ENCODE peak calls at places on chromosome 19, in seven cellular contexts. One of them, this sample, is unnamed.
A peak's percentile ranks its signal among the peaks of the same experiment; 100 is the strongest.

GRCh38 chr19:20078696-20079095 is 896 bp downstream of the ZNF90 start:
- DNase-seq in body of pancreas: peak; percentile 35
- DNase-seq in psoas muscle: no peak
- DNase-seq in fibroblast of lung: peak; percentile 31
- DNase-seq in H1: no peak
- DNase-seq in K562: no peak
- DNase-seq in esophagus squamous epithelium: no peak
- DNase-seq in this sample: peak; percentile 40

GRCh38 chr19:6738726-6739389 is 622 bp upstream of the TRIP10 start:
- DNase-seq in body of pancreas: peak; percentile 47
- DNase-seq in psoas muscle: peak; percentile 86
- DNase-seq in fibroblast of lung: no peak
- DNase-seq in H1: no peak
- DNase-seq in K562: peak; percentile 45
- DNase-seq in esophagus squamous epithelium: no peak
- DNase-seq in this sample: peak; percentile 86

GRCh38 chr19:1289395-1290244 is 3.9 kb downstream of the EFNA2 start:
- DNase-seq in body of pancreas: no peak
- DNase-seq in psoas muscle: no peak
- DNase-seq in fibroblast of lung: no peak
- DNase-seq in H1: no peak
- DNase-seq in K562: peak; percentile 46
- DNase-seq in esophagus squamous epithelium: no peak
- DNase-seq in this sample: no peak

GRCh38 chr19:1674293-1674679 is 21.9 kb upstream of the TCF3 start:
- DNase-seq in body of pancreas: no peak
- DNase-seq in psoas muscle: no peak
- DNase-seq in fibroblast of lung: no peak
- DNase-seq in H1: no peak
- DNase-seq in K562: peak; percentile 64
- DNase-seq in esophagus squamous epithelium: no peak
- DNase-seq in this sample: no peak

GRCh38 chr19:31255863-31256600 is 93.2 kb downstream of the TSHZ3 start:
- DNase-seq in body of pancreas: no peak
- DNase-seq in psoas muscle: no peak
- DNase-seq in fibroblast of lung: no peak
- DNase-seq in H1: no peak
- DNase-seq in K562: no peak
- DNase-seq in esophagus squamous epithelium: no peak
- DNase-seq in this sample: no peak

GRCh38 chr19:48329167-48329891 is 4.0 kb downstream of the EMP3 start:
- DNase-seq in body of pancreas: no peak
- DNase-seq in psoas muscle: no peak
- DNase-seq in fibroblast of lung: peak; percentile 65
- DNase-seq in H1: no peak
- DNase-seq in K562: peak; percentile 69
- DNase-seq in esophagus squamous epithelium: no peak
- DNase-seq in this sample: no peak

GRCh38 chr19:10748924-10749434 is 31.1 kb downstream of the DNM2 start:
- DNase-seq in body of pancreas: peak; percentile 93
- DNase-seq in psoas muscle: no peak
- DNase-seq in fibroblast of lung: peak; percentile 38
- DNase-seq in H1: no peak
- DNase-seq in K562: peak; percentile 87
- DNase-seq in esophagus squamous epithelium: no peak
- DNase-seq in this sample: peak; percentile 80

GRCh38 chr19:55418185-55418584 is 10.6 kb upstream of the UBE2S start:
- DNase-seq in body of pancreas: peak; percentile 71
- DNase-seq in psoas muscle: no peak
- DNase-seq in fibroblast of lung: peak; percentile 83
- DNase-seq in H1: peak; percentile 41
- DNase-seq in K562: peak; percentile 80
- DNase-seq in esophagus squamous epithelium: no peak
- DNase-seq in this sample: peak; percentile 58

GRCh38 chr19:53898680-53899341 is 10.3 kb upstream of the CACNG7 start:
- DNase-seq in body of pancreas: no peak
- DNase-seq in psoas muscle: peak; percentile 43
- DNase-seq in fibroblast of lung: no peak
- DNase-seq in H1: peak; percentile 99
- DNase-seq in K562: peak; percentile 64
- DNase-seq in esophagus squamous epithelium: no peak
- DNase-seq in this sample: no peak

GRCh38 chr19:9857920-9858746 is 23.0 kb downstream of the PIN1 start:
- DNase-seq in body of pancreas: no peak
- DNase-seq in psoas muscle: no peak
- DNase-seq in fibroblast of lung: no peak
- DNase-seq in H1: no peak
- DNase-seq in K562: peak; percentile 43
- DNase-seq in esophagus squamous epithelium: no peak
- DNase-seq in this sample: no peak

GRCh38 chr19:48469056-48469881 is at the start of gene CYTH2:
- DNase-seq in body of pancreas: peak; percentile 81
- DNase-seq in psoas muscle: peak; percentile 100
- DNase-seq in fibroblast of lung: peak; percentile 100
- DNase-seq in H1: peak; percentile 100
- DNase-seq in K562: peak; percentile 100
- DNase-seq in esophagus squamous epithelium: peak; percentile 99
- DNase-seq in this sample: peak; percentile 100

GRCh38 chr19:29543381-29543780 is 17.6 kb downstream of the VSTM2B start:
- DNase-seq in body of pancreas: no peak
- DNase-seq in psoas muscle: no peak
- DNase-seq in fibroblast of lung: no peak
- DNase-seq in H1: no peak
- DNase-seq in K562: no peak
- DNase-seq in esophagus squamous epithelium: no peak
- DNase-seq in this sample: no peak

GRCh38 chr19:5718579-5719273 is 1.2 kb downstream of the LONP1 start:
- DNase-seq in body of pancreas: no peak
- DNase-seq in psoas muscle: no peak
- DNase-seq in fibroblast of lung: peak; percentile 86
- DNase-seq in H1: no peak
- DNase-seq in K562: peak; percentile 81
- DNase-seq in esophagus squamous epithelium: no peak
- DNase-seq in this sample: no peak

GRCh38 chr19:1918975-1919374 is 13.8 kb downstream of the ADAT3 start:
- DNase-seq in body of pancreas: no peak
- DNase-seq in psoas muscle: no peak
- DNase-seq in fibroblast of lung: no peak
- DNase-seq in H1: no peak
- DNase-seq in K562: no peak
- DNase-seq in esophagus squamous epithelium: no peak
- DNase-seq in this sample: no peak

GRCh38 chr19:33514885-33515485 is 6.6 kb downstream of the PEPD start:
- DNase-seq in body of pancreas: peak; percentile 9
- DNase-seq in psoas muscle: peak; percentile 73
- DNase-seq in fibroblast of lung: peak; percentile 27
- DNase-seq in H1: no peak
- DNase-seq in K562: no peak
- DNase-seq in esophagus squamous epithelium: no peak
- DNase-seq in this sample: peak; percentile 54

GRCh38 chr19:6402834-6403608 is 10.1 kb upstream of the GTF2F1 start:
- DNase-seq in body of pancreas: peak; percentile 39
- DNase-seq in psoas muscle: no peak
- DNase-seq in fibroblast of lung: peak; percentile 76
- DNase-seq in H1: no peak
- DNase-seq in K562: no peak
- DNase-seq in esophagus squamous epithelium: no peak
- DNase-seq in this sample: peak; percentile 76

GRCh38 chr19:54738715-54739114 is 402 bp downstream of the KIR2DL3 start:
- DNase-seq in body of pancreas: no peak
- DNase-seq in psoas muscle: no peak
- DNase-seq in fibroblast of lung: no peak
- DNase-seq in H1: no peak
- DNase-seq in K562: no peak
- DNase-seq in esophagus squamous epithelium: no peak
- DNase-seq in this sample: no peak

GRCh38 chr19:32646556-32646955 is 28.4 kb downstream of the ANKRD27 start:
- DNase-seq in body of pancreas: no peak
- DNase-seq in psoas muscle: no peak
- DNase-seq in fibroblast of lung: no peak
- DNase-seq in H1: no peak
- DNase-seq in K562: no peak
- DNase-seq in esophagus squamous epithelium: no peak
- DNase-seq in this sample: no peak

GRCh38 chr19:48085904-48086864 is 24.4 kb downstream of the PLA2G4C start:
- DNase-seq in body of pancreas: no peak
- DNase-seq in psoas muscle: no peak
- DNase-seq in fibroblast of lung: no peak
- DNase-seq in H1: no peak
- DNase-seq in K562: no peak
- DNase-seq in esophagus squamous epithelium: no peak
- DNase-seq in this sample: no peak

GRCh38 chr19:55251296-55252081 is 7.3 kb downstream of the PPP6R1 start:
- DNase-seq in body of pancreas: no peak
- DNase-seq in psoas muscle: peak; percentile 32
- DNase-seq in fibroblast of lung: peak; percentile 67
- DNase-seq in H1: no peak
- DNase-seq in K562: no peak
- DNase-seq in esophagus squamous epithelium: no peak
- DNase-seq in this sample: no peak

GRCh38 chr19:55377356-55378131 is 918 bp downstream of the TMEM190 start:
- DNase-seq in body of pancreas: no peak
- DNase-seq in psoas muscle: no peak
- DNase-seq in fibroblast of lung: no peak
- DNase-seq in H1: no peak
- DNase-seq in K562: no peak
- DNase-seq in esophagus squamous epithelium: no peak
- DNase-seq in this sample: no peak

GRCh38 chr19:51016798-51017683 is 2.5 kb downstream of the KLK10 start:
- DNase-seq in body of pancreas: peak; percentile 71
- DNase-seq in psoas muscle: peak; percentile 67
- DNase-seq in fibroblast of lung: no peak
- DNase-seq in H1: peak; percentile 75
- DNase-seq in K562: peak; percentile 80
- DNase-seq in esophagus squamous epithelium: no peak
- DNase-seq in this sample: peak; percentile 36

GRCh38 chr19:41321600-41322270 is 11.8 kb downstream of the CCDC97 start:
- DNase-seq in body of pancreas: peak; percentile 54
- DNase-seq in psoas muscle: peak; percentile 73
- DNase-seq in fibroblast of lung: peak; percentile 86
- DNase-seq in H1: peak; percentile 70
- DNase-seq in K562: peak; percentile 71
- DNase-seq in esophagus squamous epithelium: no peak
- DNase-seq in this sample: peak; percentile 76

GRCh38 chr19:35294328-35294727 is 2.4 kb downstream of the MAG start:
- DNase-seq in body of pancreas: no peak
- DNase-seq in psoas muscle: no peak
- DNase-seq in fibroblast of lung: no peak
- DNase-seq in H1: no peak
- DNase-seq in K562: no peak
- DNase-seq in esophagus squamous epithelium: no peak
- DNase-seq in this sample: no peak

GRCh38 chr19:28067882-28068281 is 1145.1 kb downstream of the UQCRFS1 start:
- DNase-seq in body of pancreas: no peak
- DNase-seq in psoas muscle: no peak
- DNase-seq in fibroblast of lung: peak; percentile 4
- DNase-seq in H1: no peak
- DNase-seq in K562: no peak
- DNase-seq in esophagus squamous epithelium: no peak
- DNase-seq in this sample: no peak
- H3K4me1 ChIP-seq in body of pancreas: peaks cover 3% of the 10 kb centered on the region
- H3K4me1 ChIP-seq in psoas muscle: no peaks in the 10 kb centered on the region
- H3K4me1 ChIP-seq in fibroblast of lung: no peaks in the 10 kb centered on the region
- H3K4me1 ChIP-seq in H1: no peaks in the 10 kb centered on the region
- H3K4me1 ChIP-seq in K562: no peaks in the 10 kb centered on the region
- H3K4me1 ChIP-seq in esophagus squamous epithelium: no peaks in the 10 kb centered on the region
- H3K4me1 ChIP-seq in this sample: no peaks in the 10 kb centered on the region

DNA sequence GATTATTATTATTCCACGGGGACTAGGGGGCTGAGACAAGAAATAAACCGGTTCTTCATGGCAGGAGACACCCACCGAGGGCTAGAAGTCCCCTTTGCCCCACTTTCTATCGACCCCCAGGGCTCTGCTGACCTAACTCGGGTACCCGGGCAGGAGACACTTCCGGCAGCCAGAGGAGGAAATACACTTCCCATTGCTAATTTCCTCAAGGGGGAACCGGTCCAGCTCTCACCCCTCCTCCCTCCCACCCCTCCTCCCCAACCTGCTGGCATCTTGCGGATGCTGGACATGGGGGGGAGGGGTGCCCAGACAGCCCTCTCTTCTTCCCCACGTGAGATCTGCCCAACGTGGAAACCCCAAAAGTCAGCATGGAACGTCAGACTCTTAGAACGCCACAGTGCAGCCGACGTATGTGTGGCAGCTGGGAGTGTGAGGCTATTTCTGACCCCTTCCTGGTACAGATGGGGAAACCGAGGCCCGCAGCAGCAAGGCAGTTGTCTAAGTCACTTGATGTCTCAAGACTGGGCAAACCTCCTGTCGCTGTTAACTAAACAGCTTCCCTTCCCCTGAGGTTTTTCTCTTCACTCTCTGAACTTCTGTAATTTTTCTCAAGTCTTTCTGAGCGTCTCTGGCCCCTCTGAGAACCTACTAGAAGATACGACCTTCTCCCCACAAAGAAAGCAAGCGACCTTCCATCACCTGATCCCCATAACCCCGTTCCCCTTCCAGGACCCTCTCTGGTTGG is 3.6 kb downstream of the GPR4 start:
- DNase-seq in body of pancreas: peak; percentile 15
- DNase-seq in psoas muscle: no peak
- DNase-seq in fibroblast of lung: no peak
- DNase-seq in H1: no peak
- DNase-seq in K562: no peak
- DNase-seq in esophagus squamous epithelium: no peak
- DNase-seq in this sample: peak; percentile 62
- H3K27ac ChIP-seq in body of pancreas: peak overlapping the region; percentile 18
- H3K27ac ChIP-seq in psoas muscle: peak overlapping the region; percentile 55
- H3K27ac ChIP-seq in fibroblast of lung: no peak overlapping the region
- H3K27ac ChIP-seq in H1: no peak overlapping the region
- H3K27ac ChIP-seq in K562: no peak overlapping the region
- H3K27ac ChIP-seq in esophagus squamous epithelium: peak overlapping the region; percentile 66
- H3K27ac ChIP-seq in this sample: peak overlapping the region; percentile 38

GRCh38 chr19:18265611-18265981 is 8.7 kb downstream of the IQCN start:
- DNase-seq in body of pancreas: no peak
- DNase-seq in psoas muscle: no peak
- DNase-seq in fibroblast of lung: no peak
- DNase-seq in H1: no peak
- DNase-seq in K562: no peak
- DNase-seq in esophagus squamous epithelium: no peak
- DNase-seq in this sample: no peak
- H3K4me1 ChIP-seq in body of pancreas: no peaks in the 10 kb centered on the region
- H3K4me1 ChIP-seq in psoas muscle: no peaks in the 10 kb centered on the region
- H3K4me1 ChIP-seq in fibroblast of lung: no peaks in the 10 kb centered on the region
- H3K4me1 ChIP-seq in H1: no peaks in the 10 kb centered on the region
- H3K4me1 ChIP-seq in K562: peaks cover 14% of the 10 kb centered on the region
- H3K4me1 ChIP-seq in esophagus squamous epithelium: no peaks in the 10 kb centered on the region
- H3K4me1 ChIP-seq in this sample: no peaks in the 10 kb centered on the region

DNA sequence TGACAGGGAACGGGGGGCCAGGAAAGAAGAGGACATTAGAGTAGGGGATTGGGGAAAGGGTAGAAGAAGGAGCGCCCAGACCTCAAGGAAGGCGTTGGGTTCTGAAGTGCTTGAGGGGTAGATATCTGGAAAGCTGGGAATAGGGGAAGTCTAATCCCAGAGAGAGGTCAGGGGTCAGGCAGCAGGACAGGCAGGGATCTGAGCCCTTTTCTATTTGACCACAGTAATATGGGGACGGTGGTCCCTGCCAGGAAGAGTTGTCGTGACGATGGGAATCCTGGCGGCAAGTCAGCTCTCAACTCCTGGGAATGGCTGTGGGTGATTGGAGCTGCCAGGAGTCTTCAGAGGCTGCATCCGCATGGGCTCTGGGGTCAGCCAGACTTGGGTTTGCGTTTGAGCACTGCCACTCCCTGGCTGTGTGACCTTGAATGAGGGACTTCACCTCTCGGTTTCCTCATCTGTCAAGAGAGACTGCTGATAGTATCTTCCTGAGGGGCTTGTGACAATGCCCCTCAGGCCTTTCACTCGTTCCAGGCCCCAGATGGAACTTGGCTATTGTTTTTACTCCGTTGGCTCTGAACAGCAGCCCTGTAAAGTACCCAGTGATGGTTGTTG is 1.3 kb downstream of the AP2A1 start:
- DNase-seq in body of pancreas: no peak
- DNase-seq in psoas muscle: no peak
- DNase-seq in fibroblast of lung: no peak
- DNase-seq in H1: no peak
- DNase-seq in K562: no peak
- DNase-seq in esophagus squamous epithelium: no peak
- DNase-seq in this sample: peak; percentile 59
- H3K27ac ChIP-seq in body of pancreas: no peak overlapping the region
- H3K27ac ChIP-seq in psoas muscle: no peak overlapping the region
- H3K27ac ChIP-seq in fibroblast of lung: peak overlapping the region; percentile 90
- H3K27ac ChIP-seq in H1: no peak overlapping the region
- H3K27ac ChIP-seq in K562: peak overlapping the region; percentile 84
- H3K27ac ChIP-seq in esophagus squamous epithelium: peak overlapping the region; percentile 94
- H3K27ac ChIP-seq in this sample: no peak overlapping the region

This sample was measured in right cardiac atrium.